ENCODE peak calls at places on chromosomes 3 and 15, in six cellular contexts. Y is thoracic aorta, X is heart left ventricle, F is HEK293T, L is T-helper 9 cell, O is H54. G is an unnamed sample.

GRCh38 chr15:32861741-32862140 is 143.9 kb downstream of the GREM1 start:
- DNase-seq in X (no peak), F (no peak), L (no peak), O (peak; percentile 22), Y (no peak), G (no peak)

GRCh38 chr15:84736375-84736774 is 12.0 kb upstream of the ZNF592 start:
- DNase-seq in L (peak; percentile 32), O (no peak), Y (no peak), X (no peak), F (no peak), G (no peak)

GRCh38 chr15:48459571-48460461 is 128.6 kb downstream of the DUT start:
- DNase-seq in O (peak; percentile 5), F (no peak), X (no peak), Y (no peak), L (no peak), G (no peak)

GRCh38 chr3:186073641-186074040 is 35.2 kb downstream of the ETV5 start:
- DNase-seq in L (no peak), F (no peak), Y (no peak), O (no peak), X (no peak), G (no peak)

GRCh38 chr15:76994001-76994400 is 925 bp upstream of the PSTPIP1 start:
- DNase-seq in X (peak; percentile 65), L (peak; percentile 52), O (peak; percentile 44), Y (no peak), F (no peak), G (peak; percentile 39)

GRCh38 chr15:66401130-66402021 is 14.7 kb downstream of the MAP2K1 start:
- DNase-seq in Y (no peak), X (no peak), L (no peak), O (no peak), F (no peak), G (no peak)

GRCh38 chr3:140821493-140821892 is 120.1 kb upstream of the SLC25A36 start:
- DNase-seq in Y (no peak), O (no peak), X (no peak), F (no peak), L (no peak), G (no peak)

GRCh38 chr3:66261318-66261717 is 40.5 kb downstream of the SLC25A26 start:
- DNase-seq in X (no peak), L (no peak), F (no peak), Y (no peak), O (peak; percentile 40), G (no peak)

GRCh38 chr15:98896002-98896721 is 111.4 kb downstream of the PGPEP1L start:
- DNase-seq in F (no peak), X (no peak), Y (no peak), O (no peak), L (no peak), G (no peak)

GRCh38 chr3:69166446-69166845 is 44.1 kb upstream of the LMOD3 start:
- DNase-seq in O (no peak), Y (no peak), L (no peak), F (no peak), X (no peak), G (no peak)

GRCh38 chr3:58612825-58613224 is 35.6 kb upstream of the FAM107A start:
- DNase-seq in O (no peak), Y (no peak), F (no peak), X (peak; percentile 71), L (no peak), G (no peak)

GRCh38 chr15:77607894-77608261 is 24.8 kb downstream of the LINGO1 start:
- DNase-seq in F (no peak), X (no peak), O (no peak), Y (no peak), L (no peak), G (no peak)

GRCh38 chr3:136632625-136633081 is 119.5 kb downstream of the STAG1 start:
- DNase-seq in L (no peak), O (no peak), F (no peak), Y (no peak), X (no peak), G (no peak)

GRCh38 chr15:46277994-46278885 is 643.4 kb downstream of the SQOR start:
- DNase-seq in O (no peak), Y (no peak), X (no peak), L (no peak), F (no peak), G (no peak)